ENCODE peak calls at places on chromosomes 6 and 20, in seven cellular contexts. D is adrenal gland, O is nephron progenitor cell, Q is SIG-M5, Z is uterus, B is aorta, C is HS-27A. R is an unnamed sample.

GRCh38 chr20:17663040-17663399 is 19.0 kb downstream of the RRBP1 start:
- DNase-seq in D (no peak), Q (no peak), Z (peak; percentile 11), O (no peak), B (no peak), C (no peak), R (peak; percentile 37)

GRCh38 chr20:9352740-9353139 is 161.7 kb upstream of the LAMP5 start:
- DNase-seq in B (no peak), C (no peak), O (no peak), D (no peak), Z (no peak), Q (no peak), R (no peak)

GRCh38 chr6:149852180-149852579 is 12.0 kb downstream of the LRP11 start:
- DNase-seq in D (no peak), B (no peak), Z (no peak), O (no peak), C (no peak), Q (no peak), R (no peak)

GRCh38 chr20:19737025-19737424 is 21.0 kb upstream of the RIN2 start:
- DNase-seq in Q (peak; percentile 89), D (no peak), C (no peak), Z (peak; percentile 43), O (no peak), B (no peak), R (no peak)

GRCh38 chr6:87539554-87539953 is 50.2 kb downstream of the RARS2 start:
- DNase-seq in D (no peak), Q (no peak), C (no peak), O (no peak), Z (no peak), B (no peak), R (no peak)

GRCh38 chr20:64062276-64062595 is 762 bp upstream of the TCEA2 start:
- DNase-seq in C (no peak), Z (no peak), D (no peak), Q (no peak), B (no peak), O (no peak), R (no peak)

GRCh38 chr6:157273756-157274088 is 49.6 kb downstream of the TMEM242 start:
- DNase-seq in O (peak; percentile 58), Z (peak; percentile 60), B (peak; percentile 69), C (no peak), Q (no peak), D (peak; percentile 40), R (peak; percentile 91)

GRCh38 chr6:146358341-146359046 is 185.1 kb upstream of the RAB32 start:
- DNase-seq in D (no peak), O (no peak), Z (no peak), Q (no peak), B (no peak), C (no peak), R (no peak)